ENCODE peak calls at places on chromosomes 6 and 20, in five cellular contexts. C is GM13977, Z is progenitor cell of endocrine pancreas, Q is endothelial cell, P is WTC11. K is an unnamed sample.

GRCh38 chr20:2984956-2985661 is 58.3 kb upstream of the GNRH2 start:
- DNase-seq in C (no peak), Z (no peak), Q (no peak), P (no peak), K (no peak)

GRCh38 chr6:76166297-76166696 is 93.8 kb upstream of the IMPG1 start:
- DNase-seq in C (no peak), Z (no peak), Q (no peak), P (no peak), K (no peak)

GRCh38 chr6:4941782-4942672 is 61.8 kb downstream of the RPP40 start:
- DNase-seq in C (peak), Z (no peak), Q (no peak), P (no peak), K (peak)

GRCh38 chr20:25301357-25301920 is 53.6 kb downstream of the PYGB start:
- DNase-seq in C (no peak), Z (no peak), Q (no peak), P (no peak), K (no peak)

GRCh38 chr6:131215212-131215611 is 79.9 kb downstream of the AKAP7 start:
- DNase-seq in C (no peak), Z (no peak), Q (no peak), P (no peak), K (no peak)

GRCh38 chr6:156700440-156701057 is 76.6 kb upstream of the ARID1B start:
- DNase-seq in C (no peak), Z (no peak), Q (no peak), P (no peak), K (no peak)

GRCh38 chr20:56328861-56329260 is 29.9 kb upstream of the FAM210B start:
- DNase-seq in C (no peak), Z (no peak), Q (no peak), P (no peak), K (no peak)

GRCh38 chr6:79134699-79135474 is 56.8 kb upstream of the PHIP start:
- DNase-seq in C (no peak), Z (no peak), Q (no peak), P (no peak), K (no peak)

GRCh38 chr20:45359406-45360148 is 3.4 kb upstream of the SYS1 start:
- DNase-seq in C (no peak), Z (no peak), Q (no peak), P (no peak), K (peak)

GRCh38 chr20:2696646-2697045 is 4.1 kb downstream of the EBF4 start:
- DNase-seq in C (no peak), Z (no peak), Q (no peak), P (no peak), K (no peak)

GRCh38 chr20:49674383-49675352 is 39.0 kb downstream of the B4GALT5 start:
- DNase-seq in C (no peak), Z (no peak), Q (no peak), P (no peak), K (no peak)

GRCh38 chr6:33147807-33148666 is 44.2 kb downstream of the COL11A2 start:
- DNase-seq in C (no peak), Z (no peak), Q (no peak), P (no peak), K (peak)

GRCh38 chr20:36468149-36469000 is 72.9 kb upstream of the MYL9 start:
- DNase-seq in C (no peak), Z (no peak), Q (no peak), P (no peak), K (no peak)

GRCh38 chr6:149963212-149963461 is 606 bp upstream of the ULBP1 start:
- DNase-seq in C (peak), Z (no peak), Q (peak), P (peak), K (peak)

GRCh38 chr6:18392346-18392877 is 5.3 kb downstream of the RNF144B start:
- DNase-seq in C (no peak), Z (no peak), Q (no peak), P (no peak), K (no peak)
- TF ChIP-seq CTCF in C (no peak), Z (no peak), Q (no peak), P (no peak), K (no peak)

GRCh38 chr6:42137192-42137753 is 5.1 kb downstream of the C6orf132 start:
- DNase-seq in C (no peak), Z (no peak), Q (no peak), P (peak), K (no peak)

GRCh38 chr6:42135161-42135560 is 7.3 kb downstream of the C6orf132 start:
- DNase-seq in C (no peak), Z (no peak), Q (no peak), P (no peak), K (no peak)

GRCh38 chr6:42138190-42138589 is 4.2 kb downstream of the C6orf132 start:
- DNase-seq in C (no peak), Z (no peak), Q (no peak), P (no peak), K (no peak)

GRCh38 chr6:42135722-42136121 is 6.7 kb downstream of the C6orf132 start:
- DNase-seq in C (no peak), Z (no peak), Q (no peak), P (no peak), K (no peak)

DNA sequence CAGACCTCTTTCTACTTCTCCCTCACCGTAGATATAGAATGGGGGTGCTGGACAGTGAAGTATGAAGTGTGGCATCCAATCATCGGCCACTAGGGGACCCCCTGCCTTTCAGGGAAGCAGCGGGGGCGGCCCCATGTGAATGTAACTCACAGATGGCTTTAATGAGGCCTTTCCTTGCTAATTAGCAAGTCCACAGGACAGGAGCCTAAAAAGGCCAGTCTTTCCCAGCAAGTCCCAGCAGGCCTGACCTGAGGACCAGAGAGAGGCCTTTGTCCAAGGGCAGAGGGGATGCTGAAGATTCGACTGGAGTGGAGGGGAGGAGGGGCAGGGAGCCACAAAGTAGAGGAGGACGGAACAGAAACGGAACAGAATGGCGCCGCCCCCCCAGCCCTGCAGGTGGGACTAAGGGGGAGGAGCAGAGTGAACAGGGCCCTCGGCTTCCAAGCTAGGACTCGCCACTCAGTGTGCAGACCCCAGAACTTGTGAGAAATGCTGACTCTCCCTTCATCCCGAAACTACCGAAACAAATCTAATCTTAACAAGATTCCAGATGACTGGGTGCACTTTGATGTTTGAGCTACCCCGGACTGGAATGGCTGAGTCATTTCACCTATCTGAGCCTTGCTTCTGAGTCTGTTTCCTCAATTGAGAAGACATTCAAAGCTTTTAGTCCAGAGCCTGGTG is 5.8 kb downstream of the C6orf132 start:
- DNase-seq in C (peak), Z (no peak), Q (peak), P (peak), K (peak)
- TF ChIP-seq CTCF in C (peak), Z (peak), Q (peak), P (no peak), K (peak)

DNA sequence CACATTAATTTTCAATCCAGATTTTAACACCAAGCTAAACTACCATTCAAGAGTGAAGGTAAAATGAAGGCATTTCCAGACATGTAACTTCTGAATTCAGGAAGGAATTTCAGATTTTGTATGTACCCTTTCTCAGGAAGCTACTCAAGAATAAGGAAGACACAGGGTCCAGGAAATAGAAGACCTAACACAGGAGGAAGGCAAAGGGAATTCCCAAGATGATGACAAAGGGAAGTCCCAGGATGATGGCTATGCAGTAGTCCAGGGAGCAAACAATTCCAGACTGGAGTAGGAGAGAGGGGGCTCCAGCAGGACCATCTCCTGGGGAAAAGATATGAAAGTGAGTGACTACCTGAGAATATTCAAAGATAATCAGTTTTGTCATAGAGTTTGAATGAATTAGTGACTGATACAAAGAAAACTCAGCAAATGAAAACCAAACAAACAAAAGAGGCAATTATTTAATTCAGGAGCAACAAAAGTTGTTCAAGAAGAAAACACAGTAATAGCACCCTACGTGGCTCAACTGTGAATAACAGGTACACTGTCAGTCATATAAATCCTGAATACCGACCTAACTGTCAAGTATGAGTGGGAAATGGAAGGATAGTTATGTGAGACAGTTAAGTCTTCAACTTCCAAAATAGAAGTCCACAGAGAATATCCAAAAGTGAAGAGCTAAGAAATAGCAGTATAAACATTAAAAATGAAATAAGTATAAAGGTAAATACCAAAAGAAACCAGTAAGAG is 4.0 kb downstream of the RNF24 start:
- DNase-seq in C (no peak), Z (no peak), Q (no peak), P (no peak), K (no peak)
- TF ChIP-seq CTCF in C (no peak), Z (no peak), Q (no peak), P (no peak), K (no peak)

DNA sequence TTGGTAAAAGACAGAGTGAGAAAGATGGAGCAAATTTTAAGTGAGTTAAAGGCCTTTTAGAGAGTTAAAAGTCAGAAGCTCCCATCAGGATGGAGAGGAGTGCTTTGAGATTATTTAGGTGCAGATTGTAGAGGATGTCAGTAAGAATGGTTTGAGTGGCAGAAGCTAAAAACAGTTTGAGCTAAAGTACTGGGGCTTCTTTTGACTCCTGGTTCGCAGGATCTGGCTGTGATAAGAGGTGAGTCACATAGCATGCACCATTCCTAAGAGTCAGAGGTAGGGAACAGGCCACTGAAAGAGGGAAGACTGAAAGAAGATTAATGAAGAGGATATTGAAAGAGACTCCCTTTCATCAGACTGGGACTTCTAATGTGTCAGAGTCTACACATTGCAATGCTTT is 1047.9 kb upstream of the MAP3K7 start:
- DNase-seq in C (no peak), Z (no peak), Q (no peak), P (no peak), K (no peak)
- TF ChIP-seq CTCF in C (no peak), Z (no peak), Q (no peak), P (no peak), K (no peak)

GRCh38 chr20:41956316-41957050 is 338.3 kb upstream of the CHD6 start:
- DNase-seq in C (no peak), Z (no peak), Q (no peak), P (peak), K (peak)
- TF ChIP-seq CTCF in C (peak), Z (peak), Q (no peak), P (peak), K (peak)

GRCh38 chr20:58362970-58363369 is 26.1 kb upstream of the VAPB start:
- DNase-seq in C (no peak), Z (no peak), Q (no peak), P (no peak), K (no peak)
- TF ChIP-seq CTCF in C (no peak), Z (no peak), Q (no peak), P (no peak), K (no peak)

GRCh38 chr6:36430351-36430750 is 12.3 kb downstream of the PXT1 start:
- DNase-seq in C (no peak), Z (no peak), Q (no peak), P (no peak), K (no peak)

GRCh38 chr6:36427781-36428345 is 14.8 kb downstream of the PXT1 start:
- DNase-seq in C (no peak), Z (no peak), Q (no peak), P (no peak), K (no peak)

GRCh38 chr6:36426622-36427021 is 16.0 kb downstream of the PXT1 start:
- DNase-seq in C (no peak), Z (no peak), Q (no peak), P (no peak), K (no peak)

GRCh38 chr6:36431197-36431596 is 11.5 kb downstream of the PXT1 start:
- DNase-seq in C (no peak), Z (no peak), Q (no peak), P (no peak), K (no peak)

GRCh38 chr6:36428911-36429310 is 13.7 kb downstream of the PXT1 start:
- DNase-seq in C (no peak), Z (no peak), Q (no peak), P (no peak), K (peak)
- TF ChIP-seq CTCF in C (peak), Z (no peak), Q (peak), P (peak), K (peak)

GRCh38 chr20:62825288-62825993 is 8.6 kb downstream of the COL9A3 start:
- DNase-seq in C (no peak), Z (no peak), Q (no peak), P (no peak), K (no peak)

GRCh38 chr20:62825994-62826645 is 9.3 kb downstream of the COL9A3 start:
- DNase-seq in C (no peak), Z (no peak), Q (no peak), P (no peak), K (no peak)

GRCh38 chr20:62822788-62823651 is 6.2 kb downstream of the COL9A3 start:
- DNase-seq in C (peak), Z (no peak), Q (peak), P (peak), K (peak)

GRCh38 chr20:62823688-62824475 is 7.0 kb downstream of the COL9A3 start:
- DNase-seq in C (no peak), Z (no peak), Q (no peak), P (peak), K (no peak)

DNA sequence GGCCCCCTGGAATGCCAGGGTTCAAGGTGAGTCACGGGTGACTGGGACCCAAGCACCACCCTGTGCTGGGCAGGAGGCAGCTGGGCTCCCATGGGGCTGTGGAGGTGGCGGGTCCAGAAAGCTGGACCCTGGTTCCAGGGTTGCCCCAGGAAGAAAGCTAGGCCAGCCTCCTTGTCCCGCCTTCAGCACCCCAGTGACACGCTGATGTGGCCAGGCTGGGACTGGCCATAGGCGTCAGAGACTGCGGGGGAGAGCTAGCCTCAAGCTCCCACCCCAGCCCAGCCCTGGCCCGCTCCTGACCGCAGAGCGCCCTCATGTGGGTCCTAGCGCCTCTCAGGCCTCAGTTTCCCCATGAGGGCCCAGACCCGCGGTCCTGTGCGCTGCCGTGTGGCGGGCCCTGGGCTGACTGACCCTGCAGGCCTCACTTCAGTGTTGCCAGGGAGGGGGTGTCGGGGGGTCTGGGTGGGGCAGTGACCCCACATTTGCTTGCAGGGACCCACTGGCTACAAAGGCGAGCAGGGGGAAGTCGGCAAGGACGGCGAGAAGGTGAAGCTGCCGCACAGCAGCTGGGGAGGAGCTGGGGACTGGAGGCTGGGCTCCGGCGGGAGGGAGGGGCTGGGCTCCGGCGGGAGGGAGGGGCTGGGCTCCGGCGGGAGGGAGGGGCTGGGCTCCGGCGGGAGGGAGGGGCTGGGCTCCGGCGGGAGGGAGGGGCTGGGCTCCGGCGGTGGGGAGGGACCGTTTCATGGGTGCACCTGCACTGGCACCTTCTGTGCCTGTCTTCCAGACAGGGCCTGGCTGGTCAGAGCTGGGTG is 7.8 kb downstream of the COL9A3 start:
- DNase-seq in C (peak), Z (no peak), Q (no peak), P (peak), K (peak)
- TF ChIP-seq CTCF in C (no peak), Z (no peak), Q (no peak), P (no peak), K (no peak)

GRCh38 chr6:151624481-151624880 is 130.7 kb downstream of the CCDC170 start:
- DNase-seq in C (no peak), Z (no peak), Q (no peak), P (no peak), K (no peak)
- TF ChIP-seq CTCF in C (no peak), Z (no peak), Q (no peak), P (no peak), K (no peak)

DNA sequence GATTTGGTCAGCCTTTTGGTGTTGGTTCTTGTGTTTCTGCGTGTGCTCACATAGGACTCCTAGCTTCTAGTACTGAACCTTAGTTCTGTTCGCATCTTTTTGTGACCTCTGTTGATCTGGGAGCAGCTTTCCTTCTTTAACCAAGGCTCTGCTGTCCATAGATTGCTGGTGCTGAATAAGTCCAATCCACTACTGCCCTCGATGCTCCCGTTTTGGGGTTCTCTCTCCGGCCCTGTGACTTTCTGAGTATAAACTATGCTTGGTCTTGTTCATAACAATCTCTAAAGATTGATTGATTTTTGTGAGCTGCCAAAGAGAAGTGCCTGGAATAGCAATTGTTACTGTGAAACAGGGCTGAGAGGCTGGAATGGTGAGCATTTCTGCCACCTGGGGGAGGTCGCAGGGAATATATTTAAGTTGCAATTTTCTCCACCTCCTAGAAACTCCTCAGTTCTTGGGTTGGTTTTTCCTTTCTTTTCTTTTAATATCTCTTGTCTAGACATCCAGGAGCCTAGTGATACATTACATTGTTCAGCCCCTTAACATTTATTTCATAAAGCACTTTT is 422.9 kb upstream of the CHD6 start:
- DNase-seq in C (no peak), Z (no peak), Q (no peak), P (no peak), K (no peak)
- TF ChIP-seq CTCF in C (no peak), Z (peak), Q (no peak), P (no peak), K (no peak)

K was measured in GM12865.